ENCODE peak calls at places on chromosomes 6 and 20, in eight cellular contexts. U is GM23248; Y is ovary; P is lower lobe of right lung; B is CD4-positive, CD25-positive, alpha-beta regulatory T cell; T is heart left ventricle; X is Peyer's patch; O is H1. G is an unnamed sample.

GRCh38 chr20:48845721-48846306 is 18.0 kb upstream of the PREX1 start:
- DNase-seq in U (peak; percentile 29), Y (no peak), P (no peak), B (no peak), T (no peak), X (no peak), O (no peak), G (no peak)

GRCh38 chr20:38334016-38334415 is 12.3 kb upstream of the LBP start:
- DNase-seq in U (no peak), Y (no peak), P (no peak), B (no peak), T (no peak), X (no peak), O (no peak), G (no peak)

GRCh38 chr6:398558-399078 is 7.1 kb downstream of the IRF4 start:
- DNase-seq in U (no peak), Y (no peak), P (no peak), B (no peak), T (no peak), X (no peak), O (no peak), G (no peak)

GRCh38 chr20:36865076-36865860 is 10.7 kb upstream of the TLDC2 start:
- DNase-seq in U (no peak), Y (no peak), P (no peak), B (no peak), T (no peak), X (no peak), O (no peak), G (no peak)

GRCh38 chr20:63844384-63845025 is 13.4 kb upstream of the ZBTB46 start:
- DNase-seq in U (no peak), Y (no peak), P (no peak), B (no peak), T (peak; percentile 61), X (no peak), O (no peak), G (no peak)

GRCh38 chr6:149220882-149221773 is 96.4 kb upstream of the TAB2 start:
- DNase-seq in U (no peak), Y (no peak), P (no peak), B (no peak), T (no peak), X (no peak), O (no peak), G (no peak)

GRCh38 chr6:504446-504980 is 113.0 kb downstream of the IRF4 start:
- DNase-seq in U (no peak), Y (no peak), P (no peak), B (no peak), T (no peak), X (no peak), O (no peak), G (no peak)

GRCh38 chr20:32626859-32627636 is 41.9 kb upstream of the NOL4L start:
- DNase-seq in U (peak; percentile 17), Y (no peak), P (no peak), B (no peak), T (no peak), X (no peak), O (no peak), G (no peak)

GRCh38 chr6:111805511-111806181 is 67.6 kb downstream of the FYN start:
- DNase-seq in U (peak; percentile 83), Y (no peak), P (no peak), B (peak; percentile 24), T (no peak), X (no peak), O (no peak), G (no peak)

GRCh38 chr6:56334937-56335336 is 87.6 kb upstream of the COL21A1 start:
- DNase-seq in U (peak; percentile 88), Y (no peak), P (no peak), B (no peak), T (no peak), X (no peak), O (no peak), G (no peak)

GRCh38 chr20:54624701-54625472 is 149.5 kb downstream of the DOK5 start:
- DNase-seq in U (no peak), Y (no peak), P (no peak), B (no peak), T (no peak), X (no peak), O (no peak), G (no peak)

GRCh38 chr6:35093118-35093445 is 48.1 kb downstream of the TCP11 start:
- DNase-seq in U (no peak), Y (no peak), P (no peak), B (no peak), T (no peak), X (no peak), O (no peak), G (no peak)

GRCh38 chr6:7727951-7728854 is 2.3 kb downstream of the BMP6 start:
- DNase-seq in U (peak; percentile 69), Y (peak; percentile 25), P (peak; percentile 54), B (no peak), T (no peak), X (no peak), O (no peak), G (no peak)

GRCh38 chr6:136254851-136255466 is 4.8 kb upstream of the MTFR2 start:
- DNase-seq in U (no peak), Y (no peak), P (no peak), B (no peak), T (no peak), X (no peak), O (no peak), G (no peak)

GRCh38 chr6:45200510-45200909 is 127.6 kb upstream of the RUNX2 start:
- DNase-seq in U (no peak), Y (no peak), P (no peak), B (no peak), T (no peak), X (no peak), O (no peak), G (no peak)

GRCh38 chr20:17631576-17632319 is 50.3 kb downstream of the RRBP1 start:
- DNase-seq in U (no peak), Y (no peak), P (no peak), B (no peak), T (peak; percentile 47), X (peak; percentile 69), O (no peak), G (no peak)
- H3K4me1 ChIP-seq in U (no peaks in the 10 kb centered on the region), Y (peaks cover 26% of the 10 kb centered on the region), P (peaks cover 37% of the 10 kb centered on the region), B (no peaks in the 10 kb centered on the region), T (no peaks in the 10 kb centered on the region), X (no peaks in the 10 kb centered on the region), O (peaks cover under 1% of the 10 kb centered on the region), G (no peaks in the 10 kb centered on the region)

DNA sequence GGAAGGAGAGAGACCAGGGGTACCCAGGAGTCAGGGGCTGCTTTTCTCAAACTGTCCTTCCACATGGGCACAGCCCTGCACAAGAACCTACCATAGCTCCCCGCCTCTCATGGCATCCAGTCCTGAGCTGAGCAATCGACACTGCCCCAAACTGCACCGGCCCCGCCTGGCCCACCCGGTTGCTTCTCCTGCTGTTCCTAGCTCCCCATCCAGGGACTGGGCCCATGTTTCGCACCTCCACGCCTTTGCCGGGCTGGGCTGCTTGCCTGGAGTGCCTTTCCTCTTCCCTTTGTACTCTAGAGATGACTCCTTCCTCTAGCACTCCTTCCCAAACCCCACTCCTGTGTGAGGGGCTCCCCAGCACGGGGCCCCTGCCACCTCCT is 123.0 kb downstream of the GRM4 start:
- DNase-seq in U (no peak), Y (no peak), P (no peak), B (no peak), T (peak; percentile 56), X (no peak), O (no peak), G (no peak)
- H3K27ac ChIP-seq in U (no peak overlapping the region), Y (no peak overlapping the region), P (no peak overlapping the region), B (no peak overlapping the region), T (no peak overlapping the region), X (no peak overlapping the region), O (no peak overlapping the region), G (no peak overlapping the region)

GRCh38 chr20:44572551-44573500 is 9.6 kb upstream of the PKIG start:
- DNase-seq in U (peak; percentile 94), Y (peak; percentile 49), P (no peak), B (no peak), T (no peak), X (no peak), O (no peak), G (no peak)
- H3K4me1 ChIP-seq in U (peaks cover 42% of the 10 kb centered on the region), Y (peaks cover 15% of the 10 kb centered on the region), P (peaks cover 56% of the 10 kb centered on the region), B (no peaks in the 10 kb centered on the region), T (peaks cover 18% of the 10 kb centered on the region), X (no peaks in the 10 kb centered on the region), O (no peaks in the 10 kb centered on the region), G (no peaks in the 10 kb centered on the region)

DNA sequence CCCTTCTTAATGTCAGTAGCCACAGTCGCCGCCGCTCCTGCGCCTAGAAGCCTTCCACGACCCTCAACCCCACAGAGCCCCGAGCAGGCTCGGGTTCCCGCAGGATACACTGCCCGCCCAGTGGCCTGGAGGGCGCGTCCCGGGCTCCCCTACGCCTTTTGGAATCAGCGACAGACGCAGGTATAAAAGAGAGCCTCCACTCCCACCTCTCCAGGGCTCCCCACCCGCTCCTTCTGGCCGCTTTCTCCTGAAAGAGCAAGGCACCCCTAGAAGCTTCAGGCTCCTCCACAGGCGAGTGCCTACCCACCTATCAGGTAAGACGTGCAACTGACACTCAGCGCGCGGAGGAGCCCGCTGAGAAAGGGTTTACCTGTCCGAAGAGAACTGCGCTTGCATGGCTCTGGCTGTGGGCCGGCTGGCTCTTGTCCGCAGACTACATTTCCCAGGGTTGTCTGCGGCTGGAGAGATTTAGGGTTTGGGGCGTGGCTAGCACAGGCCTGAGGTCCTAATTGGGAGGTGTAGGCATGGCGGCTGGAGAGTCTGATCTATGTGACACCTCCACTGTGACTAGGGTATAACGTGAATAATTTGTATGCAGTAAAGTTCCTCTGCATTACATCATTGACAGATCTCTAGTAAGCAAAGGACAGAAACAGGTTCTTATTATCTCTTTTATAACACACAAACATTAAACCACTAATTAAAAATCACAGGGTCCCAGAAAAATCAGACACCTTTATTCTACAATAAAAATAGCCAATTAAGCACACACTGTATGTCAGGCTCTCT is 13.5 kb upstream of the ZNF391 start:
- DNase-seq in U (peak; percentile 72), Y (peak; percentile 73), P (peak; percentile 87), B (peak; percentile 44), T (peak; percentile 83), X (peak; percentile 72), O (peak; percentile 66), G (peak; percentile 75)
- H3K27ac ChIP-seq in U (no peak overlapping the region), Y (no peak overlapping the region), P (peak overlapping the region; percentile 82), B (no peak overlapping the region), T (peak overlapping the region; percentile 65), X (peak overlapping the region; percentile 20), O (no peak overlapping the region), G (no peak overlapping the region)

DNA sequence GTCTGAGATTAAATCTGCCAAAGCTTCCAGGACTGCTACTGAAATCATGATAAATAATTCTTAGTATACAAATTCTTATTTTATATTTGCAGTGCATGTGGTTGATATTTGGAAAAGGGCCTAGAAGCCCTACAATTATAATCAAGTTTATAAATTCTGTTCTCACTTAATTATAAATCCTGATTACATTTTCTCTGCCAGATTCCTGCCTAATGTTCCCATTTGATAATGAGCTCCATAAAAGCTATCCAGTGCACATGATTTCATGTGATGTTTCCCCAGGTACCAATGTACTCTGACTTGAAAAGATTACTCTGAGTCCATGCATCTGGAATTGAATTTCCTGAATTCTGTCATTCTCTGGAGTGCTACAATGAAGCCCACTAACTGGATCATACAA is 292.2 kb downstream of the FRK start:
- DNase-seq in U (no peak), Y (no peak), P (no peak), B (no peak), T (no peak), X (no peak), O (no peak), G (no peak)
- H3K4me1 ChIP-seq in U (no peaks in the 10 kb centered on the region), Y (no peaks in the 10 kb centered on the region), P (no peaks in the 10 kb centered on the region), B (no peaks in the 10 kb centered on the region), T (no peaks in the 10 kb centered on the region), X (no peaks in the 10 kb centered on the region), O (no peaks in the 10 kb centered on the region), G (no peaks in the 10 kb centered on the region)